ENCODE peak calls at places on chromosomes 4 and X, in seven cellular contexts. I is PC-3, U is mucosa of descending colon, Z is mammary epithelial cell, Q is tibial nerve, D is BJ, S is right lobe of liver. O is an unnamed sample. For H3K36me3, the result is how much of the 10 kb centered on the place peaks cover.

GRCh38 chr4:29276150-29276549 is 1444.0 kb upstream of the PCDH7 start:
- DNase-seq in I (peak), U (no peak), Z (no peak), Q (no peak), D (no peak), S (no peak), O (no peak)

GRCh38 chr4:19486400-19486799 is 765.3 kb upstream of the SLIT2 start:
- DNase-seq in I (peak), U (no peak), Z (no peak), Q (no peak), D (no peak), S (no peak), O (no peak)

GRCh38 chr4:41012308-41012707 is 202.0 kb downstream of the APBB2 start:
- DNase-seq in I (no peak), U (no peak), Z (no peak), Q (no peak), D (no peak), S (no peak), O (no peak)

GRCh38 chr4:177116161-177116560 is 193.5 kb upstream of the NEIL3 start:
- DNase-seq in I (no peak), U (no peak), Z (no peak), Q (no peak), D (no peak), S (no peak), O (no peak)

GRCh38 chr4:137705171-137705783 is 173.0 kb upstream of the PCDH18 start:
- DNase-seq in I (no peak), U (no peak), Z (no peak), Q (peak), D (peak), S (no peak), O (no peak)

GRCh38 chr4:3724319-3725231 is 41.6 kb upstream of the ADRA2C start:
- DNase-seq in I (no peak), U (no peak), Z (peak), Q (no peak), D (no peak), S (no peak), O (no peak)

GRCh38 chr4:148874331-148874730 is 432.1 kb upstream of the NR3C2 start:
- DNase-seq in I (peak), U (no peak), Z (no peak), Q (no peak), D (no peak), S (no peak), O (no peak)

GRCh38 chrX:47562615-47563243 is 1.7 kb downstream of the ARAF start:
- DNase-seq in I (peak), U (no peak), Z (no peak), Q (no peak), D (no peak), S (no peak), O (no peak)

GRCh38 chr4:95044204-95044848 is 286.6 kb downstream of the BMPR1B start:
- DNase-seq in I (no peak), U (no peak), Z (no peak), Q (no peak), D (no peak), S (no peak), O (no peak)

GRCh38 chr4:182843813-182844325 is 73.3 kb downstream of the DCTD start:
- DNase-seq in I (no peak), U (no peak), Z (peak), Q (no peak), D (no peak), S (no peak), O (no peak)

GRCh38 chr4:122921300-122921699 is 1.1 kb downstream of the NUDT6 start:
- DNase-seq in I (no peak), U (no peak), Z (no peak), Q (no peak), D (no peak), S (no peak), O (no peak)

GRCh38 chrX:38126179-38126578 is 94.5 kb downstream of the SRPX start:
- DNase-seq in I (no peak), U (no peak), Z (no peak), Q (no peak), D (no peak), S (no peak), O (no peak)

GRCh38 chr4:34679228-34679627 is 1565.1 kb downstream of the ARAP2 start:
- DNase-seq in I (no peak), U (no peak), Z (no peak), Q (no peak), D (no peak), S (no peak), O (no peak)

GRCh38 chr4:56410247-56410646 is 23.0 kb upstream of the AASDH start:
- DNase-seq in I (peak), U (no peak), Z (peak), Q (peak), D (peak), S (peak), O (peak)

GRCh38 chr4:139153411-139154133 is 23.4 kb downstream of the ELF2 start:
- DNase-seq in I (peak), U (no peak), Z (no peak), Q (no peak), D (no peak), S (no peak), O (no peak)

GRCh38 chr4:183905593-183906485 is 732 bp downstream of the STOX2 start:
- DNase-seq in I (peak), U (no peak), Z (peak), Q (peak), D (no peak), S (peak), O (no peak)

GRCh38 chr4:40686081-40686913 is 56.6 kb upstream of the RBM47 start:
- DNase-seq in I (no peak), U (no peak), Z (no peak), Q (no peak), D (no peak), S (no peak), O (no peak)

GRCh38 chr4:978957-979701 is 5.8 kb upstream of the DGKQ start:
- DNase-seq in I (no peak), U (no peak), Z (peak), Q (no peak), D (no peak), S (no peak), O (no peak)

GRCh38 chr4:94431388-94431787 is 20.4 kb upstream of the PDLIM5 start:
- DNase-seq in I (no peak), U (no peak), Z (no peak), Q (no peak), D (no peak), S (no peak), O (no peak)

GRCh38 chr4:95510877-95511276 is 37.9 kb downstream of the UNC5C start:
- DNase-seq in I (peak), U (no peak), Z (peak), Q (no peak), D (no peak), S (no peak), O (no peak)

GRCh38 chrX:41313419-41313818 is 20.5 kb upstream of the DDX3X start:
- DNase-seq in I (no peak), U (no peak), Z (no peak), Q (no peak), D (no peak), S (no peak), O (no peak)

GRCh38 chr4:165369522-165369921 is 9.3 kb upstream of the CPE start:
- DNase-seq in I (peak), U (no peak), Z (peak), Q (no peak), D (no peak), S (peak), O (no peak)

GRCh38 chr4:27318740-27319139 is 458.1 kb downstream of the STIM2 start:
- DNase-seq in I (peak), U (no peak), Z (peak), Q (no peak), D (no peak), S (no peak), O (no peak)
- TF ChIP-seq CTCF in I (peak), U (no peak), Z (peak), Q (no peak), D (peak), S (peak), O (peak)

GRCh38 chr4:2660596-2661211 is 95.4 kb downstream of the TNIP2 start:
- DNase-seq in I (no peak), U (no peak), Z (no peak), Q (no peak), D (no peak), S (no peak), O (no peak)

GRCh38 chr4:2663275-2663674 is 92.9 kb downstream of the TNIP2 start:
- DNase-seq in I (no peak), U (no peak), Z (no peak), Q (no peak), D (no peak), S (no peak), O (no peak)

GRCh38 chr4:2666722-2667247 is 89.4 kb downstream of the TNIP2 start:
- DNase-seq in I (no peak), U (no peak), Z (no peak), Q (no peak), D (no peak), S (no peak), O (no peak)

GRCh38 chr4:2667428-2667827 is 88.7 kb downstream of the TNIP2 start:
- DNase-seq in I (no peak), U (no peak), Z (no peak), Q (no peak), D (no peak), S (no peak), O (no peak)

GRCh38 chr4:2662598-2662997 is 93.5 kb downstream of the TNIP2 start:
- DNase-seq in I (peak), U (no peak), Z (peak), Q (no peak), D (peak), S (no peak), O (no peak)
- H3K36me3 ChIP-seq in I (under half), U (under half), Z (under half), Q (under half), D (under half), S (half or more), O (under half)

GRCh38 chr4:173520921-173521473 is 9.0 kb downstream of the HAND2 start:
- DNase-seq in I (no peak), U (no peak), Z (no peak), Q (no peak), D (no peak), S (no peak), O (no peak)

GRCh38 chr4:173524218-173525117 is 5.6 kb downstream of the HAND2 start:
- DNase-seq in I (no peak), U (no peak), Z (no peak), Q (no peak), D (no peak), S (no peak), O (no peak)

GRCh38 chr4:173521474-173522159 is 8.4 kb downstream of the HAND2 start:
- DNase-seq in I (no peak), U (no peak), Z (no peak), Q (no peak), D (no peak), S (no peak), O (no peak)

GRCh38 chr4:173522160-173522873 is 7.7 kb downstream of the HAND2 start:
- DNase-seq in I (no peak), U (peak), Z (no peak), Q (peak), D (peak), S (no peak), O (peak)

GRCh38 chr4:173522874-173523395 is 7.1 kb downstream of the HAND2 start:
- DNase-seq in I (no peak), U (no peak), Z (no peak), Q (no peak), D (no peak), S (no peak), O (no peak)
- H3K4me3 ChIP-seq in I (no peak), U (no peak), Z (no peak), Q (peak), D (peak), S (no peak), O (no peak)

GRCh38 chrX:104565791-104566687 is at the start of gene IL1RAPL2:
- DNase-seq in I (peak), U (peak), Z (peak), Q (no peak), D (no peak), S (peak), O (no peak)
- TF ChIP-seq CTCF in I (peak), U (no peak), Z (peak), Q (peak), D (peak), S (peak), O (no peak)

GRCh38 chr4:7865533-7865932 is 74.1 kb downstream of the AFAP1 start:
- DNase-seq in I (no peak), U (no peak), Z (no peak), Q (no peak), D (no peak), S (no peak), O (no peak)

GRCh38 chr4:7867701-7868429 is 71.8 kb downstream of the AFAP1 start:
- DNase-seq in I (peak), U (no peak), Z (peak), Q (no peak), D (no peak), S (no peak), O (no peak)

GRCh38 chr4:7868892-7869471 is 70.7 kb downstream of the AFAP1 start:
- DNase-seq in I (no peak), U (no peak), Z (no peak), Q (no peak), D (no peak), S (no peak), O (no peak)

GRCh38 chr4:7868430-7868775 is 71.3 kb downstream of the AFAP1 start:
- DNase-seq in I (no peak), U (no peak), Z (no peak), Q (no peak), D (no peak), S (no peak), O (no peak)

DNA sequence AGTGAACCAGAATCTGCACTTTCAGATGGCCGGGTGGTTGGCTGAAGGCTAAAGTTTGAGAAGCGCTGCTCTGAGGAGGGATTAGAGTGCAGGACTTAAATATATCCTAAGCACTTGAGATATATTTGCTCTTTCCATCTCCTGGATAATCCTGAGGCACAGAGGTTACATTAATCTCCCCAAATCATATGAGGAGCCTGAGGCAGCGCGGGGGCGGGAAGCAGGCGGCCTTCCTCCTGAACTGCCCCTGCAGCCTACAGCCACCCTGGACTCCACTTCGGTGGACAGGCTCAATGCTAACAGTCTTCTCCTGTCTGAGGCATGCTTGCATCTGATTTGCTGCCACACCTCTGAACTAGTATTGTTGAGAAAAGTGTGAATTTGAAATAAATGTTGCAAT is 72.5 kb downstream of the AFAP1 start:
- DNase-seq in I (no peak), U (no peak), Z (no peak), Q (no peak), D (no peak), S (no peak), O (no peak)
- H3K36me3 ChIP-seq in I (under half), U (under half), Z (under half), Q (under half), D (under half), S (under half), O (under half)

GRCh38 chr4:38753021-38753806 is 29.6 kb downstream of the TLR10 start:
- DNase-seq in I (no peak), U (peak), Z (peak), Q (peak), D (peak), S (peak), O (no peak)
- H3K4me3 ChIP-seq in I (no peak), U (no peak), Z (no peak), Q (no peak), D (no peak), S (no peak), O (no peak)

GRCh38 chrX:116198810-116199209 is 28.3 kb downstream of the AGTR2 start:
- DNase-seq in I (peak), U (no peak), Z (no peak), Q (no peak), D (no peak), S (no peak), O (no peak)
- TF ChIP-seq CTCF in I (peak), U (no peak), Z (peak), Q (no peak), D (no peak), S (peak), O (no peak)

GRCh38 chr4:44700427-44700826 is 22.2 kb downstream of the GUF1 start:
- DNase-seq in I (no peak), U (no peak), Z (no peak), Q (no peak), D (no peak), S (no peak), O (no peak)
- H3K36me3 ChIP-seq in I (under half), U (under half), Z (under half), Q (under half), D (under half), S (under half), O (half or more)

O was measured in left lung.